ENCODE peak calls at places on chromosomes 1 and 21, in five cellular contexts. J is KBM-7; A is stimulated activated CD8-positive, alpha-beta memory T cell treated with anti-CD3 and anti-CD28 coated beads, Interleukin-15, amount 100 ng/mL, for 1 hour; B is tibial artery; F is HL-60. X is an unnamed sample.
A peak's percentile ranks its signal among the peaks of the same experiment; 100 is the strongest.

GRCh38 chr1:201229771-201230635 is 39.4 kb downstream of the IGFN1 start:
- DNase-seq in J (no peak), A (no peak), B (no peak), F (no peak), X (peak; percentile 92)

GRCh38 chr1:21639594-21640041 is 29.5 kb downstream of the RAP1GAP start:
- DNase-seq in J (no peak), A (no peak), B (no peak), F (no peak), X (peak; percentile 52)

GRCh38 chr1:63967901-63968300 is 194.1 kb downstream of the ROR1 start:
- DNase-seq in J (no peak), A (no peak), B (no peak), F (no peak), X (peak; percentile 7)

GRCh38 chr1:50105430-50105829 is 3.3 kb upstream of the ELAVL4 start:
- DNase-seq in J (no peak), A (no peak), B (no peak), F (no peak), X (no peak)

GRCh38 chr1:109719337-109719837 is 7.3 kb downstream of the GSTM5 start:
- DNase-seq in J (no peak), A (no peak), B (no peak), F (no peak), X (peak; percentile 83)

GRCh38 chr1:56821462-56821797 is 2.2 kb upstream of the FYB2 start:
- DNase-seq in J (no peak), A (no peak), B (no peak), F (no peak), X (peak; percentile 47)

GRCh38 chr21:34313116-34313515 is 50.7 kb upstream of the KCNE2 start:
- DNase-seq in J (no peak), A (no peak), B (no peak), F (no peak), X (peak; percentile 8)

GRCh38 chr1:33338495-33339211 is 17.8 kb upstream of the A3GALT2 start:
- DNase-seq in J (peak; percentile 46), A (no peak), B (peak; percentile 89), F (peak; percentile 88), X (peak; percentile 92)

GRCh38 chr1:200837931-200838571 is 34.7 kb upstream of the GPR25 start:
- DNase-seq in J (no peak), A (no peak), B (no peak), F (no peak), X (peak; percentile 54)

GRCh38 chr1:223106856-223107255 is 36.2 kb downstream of the TLR5 start:
- DNase-seq in J (no peak), A (no peak), B (peak; percentile 10), F (no peak), X (no peak)

GRCh38 chr1:200029624-200030074 is 2.1 kb downstream of the NR5A2 start:
- DNase-seq in J (no peak), A (no peak), B (no peak), F (no peak), X (no peak)

GRCh38 chr1:6348511-6349191 is 44.9 kb downstream of the ACOT7 start:
- DNase-seq in J (peak; percentile 36), A (peak; percentile 24), B (no peak), F (no peak), X (no peak)

GRCh38 chr1:57470028-57470427 is 46.2 kb upstream of the DAB1 start:
- DNase-seq in J (no peak), A (no peak), B (no peak), F (no peak), X (peak; percentile 55)

GRCh38 chr1:61012365-61012764 is 70.0 kb upstream of the NFIA start:
- DNase-seq in J (no peak), A (no peak), B (no peak), F (no peak), X (no peak)

GRCh38 chr1:227357229-227358078 is 39.2 kb upstream of the CDC42BPA start:
- DNase-seq in J (no peak), A (no peak), B (peak; percentile 77), F (no peak), X (peak; percentile 88)

GRCh38 chr1:32925360-32926142 is 24.4 kb upstream of the TMEM54 start:
- DNase-seq in J (no peak), A (no peak), B (no peak), F (no peak), X (peak; percentile 67)

GRCh38 chr1:162861101-162861500 is at the start of gene CCDC190:
- DNase-seq in J (no peak), A (no peak), B (peak; percentile 91), F (no peak), X (peak; percentile 21)

GRCh38 chr1:1351511-1352427 is 2.6 kb upstream of the DVL1 start:
- DNase-seq in J (no peak), A (no peak), B (no peak), F (no peak), X (peak; percentile 75)

GRCh38 chr1:180206581-180206980 is 23.5 kb upstream of the LHX4 start:
- DNase-seq in J (no peak), A (no peak), B (no peak), F (no peak), X (no peak)

GRCh38 chr1:27592600-27593340 is 11.2 kb downstream of the AHDC1 start:
- DNase-seq in J (no peak), A (no peak), B (no peak), F (no peak), X (no peak)

GRCh38 chr1:29519108-29519507 is 282.8 kb downstream of the PTPRU start:
- DNase-seq in J (no peak), A (no peak), B (peak; percentile 52), F (no peak), X (no peak)

GRCh38 chr1:24556414-24556795 is 518 bp downstream of the NCMAP start:
- DNase-seq in J (no peak), A (no peak), B (peak; percentile 37), F (no peak), X (no peak)

GRCh38 chr1:41483960-41484844 is at the start of gene EDN2:
- DNase-seq in J (no peak), A (no peak), B (no peak), F (no peak), X (peak; percentile 17)

GRCh38 chr1:187516874-187517273 is 688.1 kb downstream of the PLA2G4A start:
- DNase-seq in J (no peak), A (no peak), B (no peak), F (no peak), X (peak; percentile 18)

GRCh38 chr1:161805399-161806197 is 39.5 kb downstream of the ATF6 start:
- DNase-seq in J (no peak), A (no peak), B (no peak), F (no peak), X (no peak)

GRCh38 chr1:19942088-19942487 is 18.7 kb upstream of the PLA2G2E start:
- DNase-seq in J (no peak), A (no peak), B (no peak), F (no peak), X (peak; percentile 13)

GRCh38 chr21:44930543-44930981 is 9.3 kb upstream of the SLX9 start:
- DNase-seq in J (no peak), A (no peak), B (peak; percentile 67), F (no peak), X (peak; percentile 65)

GRCh38 chr1:84253041-84253440 is 48.5 kb upstream of the SAMD13 start:
- DNase-seq in J (no peak), A (no peak), B (no peak), F (no peak), X (peak; percentile 62)

GRCh38 chr1:111669268-111669667 is 49.7 kb downstream of the RAP1A start:
- DNase-seq in J (no peak), A (no peak), B (no peak), F (no peak), X (peak; percentile 34)

GRCh38 chr1:211323156-211324063 is 3.2 kb upstream of the TRAF5 start:
- DNase-seq in J (peak; percentile 86), A (peak; percentile 39), B (no peak), F (no peak), X (peak; percentile 82)

GRCh38 chr1:71706030-71706671 is 576.2 kb downstream of the NEGR1 start:
- DNase-seq in J (peak; percentile 60), A (no peak), B (no peak), F (no peak), X (no peak)

GRCh38 chr21:25647632-25648031 is 8.6 kb downstream of the JAM2 start:
- DNase-seq in J (peak; percentile 56), A (no peak), B (no peak), F (no peak), X (no peak)

GRCh38 chr1:39167632-39168209 is 36.8 kb upstream of the MACF1 start:
- DNase-seq in J (no peak), A (no peak), B (no peak), F (no peak), X (peak; percentile 24)

X was measured in GM23248.